ENCODE peak calls at places on chromosomes 16 and 17, in four cellular contexts. One of them, this sample, is unnamed.

GRCh38 chr17:54157542-54157941 is 334.8 kb downstream of the KIF2B start:
- DNase-seq in fibroblast of the aortic adventitia: no peak
- DNase-seq in Peyer's patch: no peak
- DNase-seq in GM12865: no peak
- DNase-seq in this sample: no peak

GRCh38 chr16:71627631-71628236 is 1.8 kb downstream of the MARVELD3 start:
- DNase-seq in fibroblast of the aortic adventitia: no peak
- DNase-seq in Peyer's patch: peak
- DNase-seq in GM12865: no peak
- DNase-seq in this sample: no peak

GRCh38 chr16:10934325-10935107 is 7.8 kb downstream of the DEXI start:
- DNase-seq in fibroblast of the aortic adventitia: no peak
- DNase-seq in Peyer's patch: no peak
- DNase-seq in GM12865: no peak
- DNase-seq in this sample: no peak

GRCh38 chr17:35257080-35257701 is 14.3 kb downstream of the SLFN5 start:
- DNase-seq in fibroblast of the aortic adventitia: peak
- DNase-seq in Peyer's patch: peak
- DNase-seq in GM12865: no peak
- DNase-seq in this sample: peak

GRCh38 chr16:194516-194915 is 14.3 kb downstream of the HBQ1 start:
- DNase-seq in fibroblast of the aortic adventitia: no peak
- DNase-seq in Peyer's patch: no peak
- DNase-seq in GM12865: no peak
- DNase-seq in this sample: peak

GRCh38 chr16:75204410-75204758 is 2.6 kb downstream of the CTRB2 start:
- DNase-seq in fibroblast of the aortic adventitia: no peak
- DNase-seq in Peyer's patch: no peak
- DNase-seq in GM12865: no peak
- DNase-seq in this sample: no peak

GRCh38 chr17:46805771-46806170 is 12.7 kb downstream of the WNT3 start:
- DNase-seq in fibroblast of the aortic adventitia: no peak
- DNase-seq in Peyer's patch: no peak
- DNase-seq in GM12865: no peak
- DNase-seq in this sample: no peak

GRCh38 chr17:14302421-14303099 is 1.7 kb downstream of the HS3ST3B1 start:
- DNase-seq in fibroblast of the aortic adventitia: peak
- DNase-seq in Peyer's patch: peak
- DNase-seq in GM12865: peak
- DNase-seq in this sample: peak

GRCh38 chr17:2395258-2396170 is 5.3 kb downstream of the MNT start:
- DNase-seq in fibroblast of the aortic adventitia: no peak
- DNase-seq in Peyer's patch: no peak
- DNase-seq in GM12865: peak
- DNase-seq in this sample: peak

GRCh38 chr17:64326420-64327054 is 63.5 kb upstream of the TEX2 start:
- DNase-seq in fibroblast of the aortic adventitia: peak
- DNase-seq in Peyer's patch: no peak
- DNase-seq in GM12865: peak
- DNase-seq in this sample: peak

GRCh38 chr17:78113804-78114785 is 14.5 kb downstream of the TMC6 start:
- DNase-seq in fibroblast of the aortic adventitia: no peak
- DNase-seq in Peyer's patch: no peak
- DNase-seq in GM12865: peak
- DNase-seq in this sample: no peak

GRCh38 chr17:64095144-64095882 is 34.6 kb downstream of the ERN1 start:
- DNase-seq in fibroblast of the aortic adventitia: no peak
- DNase-seq in Peyer's patch: no peak
- DNase-seq in GM12865: peak
- DNase-seq in this sample: no peak

GRCh38 chr17:45229681-45230409 is 8.2 kb downstream of the FMNL1 start:
- DNase-seq in fibroblast of the aortic adventitia: no peak
- DNase-seq in Peyer's patch: no peak
- DNase-seq in GM12865: peak
- DNase-seq in this sample: no peak

GRCh38 chr16:65200857-65201256 is 79.0 kb upstream of the CDH11 start:
- DNase-seq in fibroblast of the aortic adventitia: no peak
- DNase-seq in Peyer's patch: no peak
- DNase-seq in GM12865: no peak
- DNase-seq in this sample: peak

GRCh38 chr16:48972236-48972635 is 309.4 kb downstream of the CBLN1 start:
- DNase-seq in fibroblast of the aortic adventitia: no peak
- DNase-seq in Peyer's patch: no peak
- DNase-seq in GM12865: no peak
- DNase-seq in this sample: no peak

GRCh38 chr17:31269597-31269996 is 27.4 kb downstream of the OMG start:
- DNase-seq in fibroblast of the aortic adventitia: peak
- DNase-seq in Peyer's patch: no peak
- DNase-seq in GM12865: no peak
- DNase-seq in this sample: peak

GRCh38 chr16:85601730-85602401 is 11.3 kb upstream of the GSE1 start:
- DNase-seq in fibroblast of the aortic adventitia: no peak
- DNase-seq in Peyer's patch: no peak
- DNase-seq in GM12865: no peak
- DNase-seq in this sample: peak

GRCh38 chr16:21156767-21157467 is 1.6 kb upstream of the LDAF1 start:
- DNase-seq in fibroblast of the aortic adventitia: peak
- DNase-seq in Peyer's patch: no peak
- DNase-seq in GM12865: peak
- DNase-seq in this sample: peak

GRCh38 chr16:80599466-80599865 is 58.7 kb downstream of the DYNLRB2 start:
- DNase-seq in fibroblast of the aortic adventitia: peak
- DNase-seq in Peyer's patch: no peak
- DNase-seq in GM12865: no peak
- DNase-seq in this sample: peak

GRCh38 chr16:4586297-4586696 is 28.4 kb downstream of the UBALD1 start:
- DNase-seq in fibroblast of the aortic adventitia: no peak
- DNase-seq in Peyer's patch: no peak
- DNase-seq in GM12865: no peak
- DNase-seq in this sample: no peak

GRCh38 chr17:39970157-39970692 is 7.4 kb downstream of the GSDMA start:
- DNase-seq in fibroblast of the aortic adventitia: no peak
- DNase-seq in Peyer's patch: no peak
- DNase-seq in GM12865: no peak
- DNase-seq in this sample: no peak

GRCh38 chr17:31310260-31310659 is 3.6 kb downstream of the EVI2B start:
- DNase-seq in fibroblast of the aortic adventitia: no peak
- DNase-seq in Peyer's patch: no peak
- DNase-seq in GM12865: peak
- DNase-seq in this sample: no peak

GRCh38 chr16:10738231-10739077 is 5.2 kb upstream of the NUBP1 start:
- DNase-seq in fibroblast of the aortic adventitia: peak
- DNase-seq in Peyer's patch: no peak
- DNase-seq in GM12865: peak
- DNase-seq in this sample: peak

GRCh38 chr17:47257651-47258339 is 4.2 kb downstream of the ITGB3 start:
- DNase-seq in fibroblast of the aortic adventitia: peak
- DNase-seq in Peyer's patch: no peak
- DNase-seq in GM12865: no peak
- DNase-seq in this sample: peak

GRCh38 chr16:2003827-2004641 is 5.6 kb downstream of the ZNF598 start:
- DNase-seq in fibroblast of the aortic adventitia: peak
- DNase-seq in Peyer's patch: peak
- DNase-seq in GM12865: peak
- DNase-seq in this sample: peak

GRCh38 chr17:18962494-18962815 is 10.5 kb downstream of the SLC5A10 start:
- DNase-seq in fibroblast of the aortic adventitia: no peak
- DNase-seq in Peyer's patch: peak
- DNase-seq in GM12865: no peak
- DNase-seq in this sample: no peak

GRCh38 chr16:16863672-16864071 is 484.7 kb downstream of the NPIPA7 start:
- DNase-seq in fibroblast of the aortic adventitia: no peak
- DNase-seq in Peyer's patch: no peak
- DNase-seq in GM12865: no peak
- DNase-seq in this sample: no peak

GRCh38 chr17:50257574-50258224 is 16.6 kb upstream of the TMEM92 start:
- DNase-seq in fibroblast of the aortic adventitia: no peak
- DNase-seq in Peyer's patch: peak
- DNase-seq in GM12865: no peak
- DNase-seq in this sample: no peak

GRCh38 chr17:55734128-55734781 is 11.6 kb upstream of the TMEM100 start:
- DNase-seq in fibroblast of the aortic adventitia: peak
- DNase-seq in Peyer's patch: no peak
- DNase-seq in GM12865: peak
- DNase-seq in this sample: no peak

GRCh38 chr17:32287804-32288511 is 22.3 kb downstream of the RHBDL3 start:
- DNase-seq in fibroblast of the aortic adventitia: no peak
- DNase-seq in Peyer's patch: no peak
- DNase-seq in GM12865: no peak
- DNase-seq in this sample: no peak

GRCh38 chr17:9004961-9005285 is 16.4 kb upstream of the NTN1 start:
- DNase-seq in fibroblast of the aortic adventitia: no peak
- DNase-seq in Peyer's patch: no peak
- DNase-seq in GM12865: no peak
- DNase-seq in this sample: no peak

GRCh38 chr17:9009737-9010136 is 11.6 kb upstream of the NTN1 start:
- DNase-seq in fibroblast of the aortic adventitia: no peak
- DNase-seq in Peyer's patch: no peak
- DNase-seq in GM12865: no peak
- DNase-seq in this sample: no peak

GRCh38 chr17:9006175-9006767 is 15.0 kb upstream of the NTN1 start:
- DNase-seq in fibroblast of the aortic adventitia: no peak
- DNase-seq in Peyer's patch: no peak
- DNase-seq in GM12865: no peak
- DNase-seq in this sample: no peak

GRCh38 chr17:9009096-9009495 is 12.2 kb upstream of the NTN1 start:
- DNase-seq in fibroblast of the aortic adventitia: no peak
- DNase-seq in Peyer's patch: no peak
- DNase-seq in GM12865: no peak
- DNase-seq in this sample: no peak

GRCh38 chr17:9007052-9007714 is 14.1 kb upstream of the NTN1 start:
- DNase-seq in fibroblast of the aortic adventitia: no peak
- DNase-seq in Peyer's patch: no peak
- DNase-seq in GM12865: no peak
- DNase-seq in this sample: no peak
- TF ChIP-seq CTCF in fibroblast of the aortic adventitia: no peak
- TF ChIP-seq CTCF in Peyer's patch: no peak
- TF ChIP-seq CTCF in GM12865: no peak
- TF ChIP-seq CTCF in this sample: no peak

DNA sequence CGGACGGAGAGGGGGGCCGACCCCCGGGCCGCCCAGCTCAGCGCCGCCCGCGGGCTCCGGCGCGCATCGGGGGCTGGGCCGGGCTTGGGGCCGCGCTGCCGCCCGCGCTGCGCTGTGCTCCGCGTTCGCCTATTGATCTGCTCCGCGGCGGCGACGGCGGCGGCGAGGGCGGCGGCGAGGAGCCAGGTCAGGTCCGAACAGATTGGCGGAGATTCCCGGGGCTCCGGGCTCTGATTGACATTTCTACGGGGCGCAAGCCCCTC is 589 bp downstream of the IRX3 start:
- DNase-seq in fibroblast of the aortic adventitia: no peak
- DNase-seq in Peyer's patch: no peak
- DNase-seq in GM12865: no peak
- DNase-seq in this sample: no peak
- H3K4me3 ChIP-seq in fibroblast of the aortic adventitia: peak
- H3K4me3 ChIP-seq in Peyer's patch: peak
- H3K4me3 ChIP-seq in GM12865: no peak
- H3K4me3 ChIP-seq in this sample: peak

GRCh38 chr17:68351395-68351794 is 60.1 kb downstream of the ARSG start:
- DNase-seq in fibroblast of the aortic adventitia: peak
- DNase-seq in Peyer's patch: no peak
- DNase-seq in GM12865: no peak
- DNase-seq in this sample: peak
- TF ChIP-seq CTCF in fibroblast of the aortic adventitia: peak
- TF ChIP-seq CTCF in Peyer's patch: peak
- TF ChIP-seq CTCF in GM12865: no peak
- TF ChIP-seq CTCF in this sample: peak

DNA sequence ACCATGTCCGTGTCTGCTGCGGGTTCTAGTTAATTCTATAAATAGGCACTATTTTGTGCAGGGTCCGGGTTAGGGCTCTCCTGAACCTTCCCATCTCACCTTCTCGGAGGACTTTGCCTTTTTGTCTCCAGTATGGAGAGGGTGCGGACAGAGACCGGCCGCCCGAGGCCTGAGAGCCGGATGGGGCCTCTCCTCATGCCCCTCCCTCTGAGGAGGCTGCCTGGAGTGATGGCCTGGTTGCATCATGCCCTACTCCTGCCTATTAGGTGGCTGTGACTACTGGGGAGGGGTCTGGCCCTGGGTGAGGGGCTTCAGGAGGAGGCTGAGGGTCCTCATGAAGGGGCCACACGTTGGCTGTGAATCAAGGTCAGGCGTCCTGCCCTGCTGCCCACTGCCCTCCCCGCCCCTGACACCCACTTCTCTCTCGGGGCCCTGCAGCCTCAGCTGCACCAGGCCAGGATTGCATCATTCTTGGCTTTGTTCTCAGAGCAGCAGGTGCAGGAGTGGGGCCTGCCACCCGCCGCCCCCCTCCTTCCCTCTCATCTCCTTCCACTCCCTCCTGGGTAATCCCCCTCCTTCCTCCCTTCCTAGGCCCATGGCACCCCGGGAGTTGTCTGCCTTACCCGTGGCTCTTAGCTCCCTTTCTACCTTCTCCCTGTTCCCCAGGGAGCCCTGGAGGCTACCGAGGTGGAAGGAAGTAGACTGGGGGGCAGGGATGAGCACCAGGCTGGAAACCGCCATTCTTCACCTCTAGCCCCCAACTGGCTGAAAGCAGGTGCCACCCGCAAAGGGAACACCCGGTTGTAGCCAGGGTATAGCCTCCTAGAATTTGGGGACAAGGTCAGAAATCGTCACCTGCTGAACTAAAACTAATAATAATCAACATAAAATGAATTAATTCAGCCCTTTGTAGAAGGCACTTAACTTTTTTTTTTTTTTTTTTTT is 12.7 kb upstream of the ARHGAP23 start:
- DNase-seq in fibroblast of the aortic adventitia: peak
- DNase-seq in Peyer's patch: no peak
- DNase-seq in GM12865: peak
- DNase-seq in this sample: peak
- H3K4me3 ChIP-seq in fibroblast of the aortic adventitia: peak
- H3K4me3 ChIP-seq in Peyer's patch: no peak
- H3K4me3 ChIP-seq in GM12865: peak
- H3K4me3 ChIP-seq in this sample: peak

GRCh38 chr16:23072769-23073549 is 76.3 kb downstream of the USP31 start:
- DNase-seq in fibroblast of the aortic adventitia: peak
- DNase-seq in Peyer's patch: no peak
- DNase-seq in GM12865: no peak
- DNase-seq in this sample: no peak
- TF ChIP-seq CTCF in fibroblast of the aortic adventitia: no peak
- TF ChIP-seq CTCF in Peyer's patch: no peak
- TF ChIP-seq CTCF in GM12865: no peak
- TF ChIP-seq CTCF in this sample: no peak

GRCh38 chr16:32116080-32116479 is 137.0 kb upstream of the TP53TG3D start:
- DNase-seq in fibroblast of the aortic adventitia: no peak
- DNase-seq in Peyer's patch: peak
- DNase-seq in GM12865: no peak
- DNase-seq in this sample: peak
- H3K4me3 ChIP-seq in fibroblast of the aortic adventitia: peak
- H3K4me3 ChIP-seq in Peyer's patch: peak
- H3K4me3 ChIP-seq in GM12865: peak
- H3K4me3 ChIP-seq in this sample: peak

This sample was measured in foreskin fibroblast.